ENCODE peak calls at places on chromosome 1, in four cellular contexts. S is colonic mucosa, A is IMR-90, X is upper lobe of right lung. B is an unnamed sample.

GRCh38 chr1:206465951-206466350 is 4.3 kb upstream of the IKBKE start:
- DNase-seq in A (no peak), X (no peak), S (no peak), B (no peak)

GRCh38 chr1:38088366-38088765 is 41.8 kb upstream of the POU3F1 start:
- DNase-seq in A (no peak), X (no peak), S (no peak), B (no peak)

GRCh38 chr1:119323216-119323982 is 45.2 kb upstream of the HAO2 start:
- DNase-seq in A (no peak), X (no peak), S (no peak), B (no peak)

GRCh38 chr1:13523780-13524477 is 10.1 kb upstream of the LRRC38 start:
- DNase-seq in S (no peak), X (no peak), A (no peak), B (no peak)

GRCh38 chr1:172826096-172826741 is 167.3 kb downstream of the FASLG start:
- DNase-seq in A (peak), X (no peak), S (peak), B (no peak)

GRCh38 chr1:52552505-52553371 is at the start of gene TUT4:
- DNase-seq in A (peak), X (peak), S (peak), B (no peak)

GRCh38 chr1:226212545-226212944 is 10.9 kb upstream of the MIXL1 start:
- DNase-seq in X (no peak), S (no peak), A (no peak), B (no peak)

GRCh38 chr1:109821831-109822745 is 58.4 kb upstream of the EPS8L3 start:
- DNase-seq in X (no peak), A (peak), S (no peak), B (no peak)

GRCh38 chr1:20319456-20319855 is 28.8 kb downstream of the VWA5B1 start:
- DNase-seq in S (no peak), X (no peak), A (no peak), B (no peak)

GRCh38 chr1:216653001-216653400 is 70.2 kb downstream of the ESRRG start:
- DNase-seq in X (no peak), S (no peak), A (no peak), B (no peak)

GRCh38 chr1:155178441-155179106 is 4.9 kb downstream of the TRIM46 start:
- DNase-seq in X (peak), S (peak), A (no peak), B (no peak)

GRCh38 chr1:54728027-54728426 is 12.4 kb downstream of the TTC4 start:
- DNase-seq in S (no peak), X (no peak), A (peak), B (no peak)

GRCh38 chr1:58812468-58812867 is 28.6 kb upstream of the JUN start:
- DNase-seq in X (no peak), S (no peak), A (no peak), B (no peak)

GRCh38 chr1:198155253-198155652 is 1.5 kb upstream of the NEK7 start:
- DNase-seq in A (peak), S (no peak), X (no peak), B (no peak)

GRCh38 chr1:168772428-168772827 is 43.4 kb upstream of the DPT start:
- DNase-seq in S (no peak), A (no peak), X (no peak), B (no peak)

GRCh38 chr1:169049258-169049936 is 57.1 kb upstream of the ATP1B1 start:
- DNase-seq in A (no peak), S (no peak), X (no peak), B (no peak)

GRCh38 chr1:229186373-229187056 is 84.4 kb upstream of the RAB4A start:
- DNase-seq in A (no peak), X (no peak), S (no peak), B (no peak)

GRCh38 chr1:63486679-63487078 is 36.3 kb downstream of the ITGB3BP start:
- DNase-seq in A (peak), X (no peak), S (no peak), B (no peak)

GRCh38 chr1:244048566-244049141 is 2.4 kb upstream of the ZBTB18 start:
- DNase-seq in A (no peak), S (no peak), X (peak), B (no peak)

GRCh38 chr1:38915352-38915948 is 26.2 kb downstream of the RHBDL2 start:
- DNase-seq in A (peak), S (no peak), X (no peak), B (no peak)

GRCh38 chr1:58768971-58769808 is 14.7 kb downstream of the JUN start:
- DNase-seq in A (peak), S (peak), X (peak), B (no peak)

GRCh38 chr1:10638559-10639300 is 157.7 kb downstream of the CASZ1 start:
- DNase-seq in X (no peak), S (no peak), A (no peak), B (no peak)
- H3K4me3 ChIP-seq in X (peak), S (no peak), A (no peak), B (no peak)

GRCh38 chr1:90717665-90718410 is 736 bp upstream of the BARHL2 start:
- DNase-seq in A (peak), X (no peak), S (peak), B (no peak)
- H3K4me3 ChIP-seq in A (peak), X (peak), S (peak), B (peak)

GRCh38 chr1:94926365-94926914 is 470 bp downstream of the CNN3 start:
- DNase-seq in X (peak), A (peak), S (peak), B (no peak)

GRCh38 chr1:94926915-94927404 is at the start of gene CNN3:
- DNase-seq in S (peak), X (peak), A (peak), B (no peak)

GRCh38 chr1:94925561-94926364 is 1.1 kb downstream of the CNN3 start:
- DNase-seq in X (peak), A (peak), S (peak), B (peak)

GRCh38 chr1:94922756-94923465 is 4.0 kb downstream of the CNN3 start:
- DNase-seq in X (no peak), S (no peak), A (peak), B (peak)

DNA sequence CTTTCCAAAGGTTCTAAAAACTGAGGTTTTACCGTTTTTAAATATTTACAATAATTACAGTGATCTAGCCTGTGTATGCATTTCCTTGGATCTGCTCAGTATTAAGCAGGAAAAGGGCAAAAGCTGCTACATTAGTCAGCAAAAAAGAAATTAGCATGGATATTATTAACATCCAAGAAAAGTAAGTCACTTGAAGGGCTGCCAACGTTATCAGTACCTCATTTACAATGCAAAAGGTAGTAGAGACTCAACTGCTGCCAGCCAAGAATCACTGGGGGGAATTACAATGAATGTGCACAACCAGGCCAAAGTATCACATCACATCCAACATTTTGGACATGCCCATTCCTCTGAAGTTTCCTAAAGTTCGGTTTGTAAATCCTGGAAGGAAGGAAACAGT is 1.9 kb downstream of the CNN3 start:
- DNase-seq in S (no peak), X (no peak), A (peak), B (no peak)
- H3K4me3 ChIP-seq in S (peak), X (peak), A (peak), B (peak)

GRCh38 chr1:150065184-150065871 is 2.2 kb upstream of the VPS45 start:
- DNase-seq in S (no peak), X (no peak), A (peak), B (no peak)
- H3K4me3 ChIP-seq in S (no peak), X (no peak), A (no peak), B (no peak)

GRCh38 chr1:201399352-201400126 is 415 bp upstream of the LAD1 start:
- DNase-seq in X (peak), S (peak), A (no peak), B (no peak)
- H3K4me3 ChIP-seq in X (peak), S (peak), A (no peak), B (peak)

DNA sequence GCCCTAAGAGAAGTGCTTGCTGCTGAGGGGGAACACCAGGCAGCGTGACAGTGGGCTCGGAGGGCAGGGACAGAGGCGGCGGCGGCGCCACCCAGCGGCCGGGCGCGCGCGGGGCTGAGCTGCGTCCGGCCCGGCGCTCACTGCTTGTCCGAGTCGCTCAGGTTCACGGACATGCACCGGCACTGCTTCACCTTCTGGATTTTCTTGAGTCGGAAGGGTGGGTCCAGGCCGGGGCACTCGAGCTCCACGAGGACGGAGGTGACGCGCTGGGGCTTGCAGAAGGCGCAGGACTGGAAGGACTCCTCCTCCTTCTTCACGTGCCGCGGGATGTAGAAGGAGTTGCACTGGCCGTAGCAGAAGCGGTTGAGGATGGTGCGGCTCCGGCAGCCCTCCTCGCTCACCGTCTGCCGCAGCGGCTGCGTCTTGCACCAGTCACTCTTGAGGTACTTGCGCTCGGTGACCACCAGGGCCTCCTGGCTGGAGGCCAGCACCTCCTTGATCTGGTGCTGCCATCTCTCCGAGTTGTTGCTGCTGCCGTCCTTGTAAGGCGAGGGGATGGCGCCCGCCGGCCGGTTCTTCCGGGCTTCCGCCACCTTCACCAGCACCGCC is 119.0 kb downstream of the GREM2 start:
- DNase-seq in X (no peak), A (peak), S (peak), B (no peak)
- H3K4me3 ChIP-seq in X (no peak), A (no peak), S (peak), B (peak)

GRCh38 chr1:236060286-236060685 is 4.6 kb downstream of the NID1 start:
- DNase-seq in X (no peak), A (no peak), S (no peak), B (no peak)

GRCh38 chr1:236063551-236063918 is 1.4 kb downstream of the NID1 start:
- DNase-seq in A (no peak), X (no peak), S (no peak), B (no peak)

GRCh38 chr1:236058141-236058626 is 6.7 kb downstream of the NID1 start:
- DNase-seq in S (no peak), X (no peak), A (peak), B (no peak)

GRCh38 chr1:236057546-236057945 is 7.3 kb downstream of the NID1 start:
- DNase-seq in S (no peak), X (no peak), A (no peak), B (no peak)

GRCh38 chr1:236059011-236059410 is 5.9 kb downstream of the NID1 start:
- DNase-seq in X (no peak), S (no peak), A (no peak), B (no peak)
- H3K4me3 ChIP-seq in X (no peak), S (no peak), A (no peak), B (no peak)

B was measured in kidney epithelial cell.